ENCODE peak calls at places on chromosomes 11 and 22, in seven cellular contexts. Y is HepG2, M is hepatocyte, E is SK-N-SH, T is neuronal stem cell, X is HCT116, R is K562. P is an unnamed sample.

GRCh38 chr11:74627381-74627780 is 35.0 kb downstream of the POLD3 start:
- DNase-seq in Y (no peak), M (no peak), E (no peak), T (no peak), X (no peak), R (no peak), P (no peak)

GRCh38 chr11:115944596-115944995 is 440.4 kb upstream of the CADM1 start:
- DNase-seq in Y (no peak), M (no peak), E (no peak), T (no peak), X (no peak), R (no peak), P (no peak)

GRCh38 chr11:33266418-33267215 is 9.4 kb downstream of the HIPK3 start:
- DNase-seq in Y (peak; percentile 75), M (peak; percentile 21), E (no peak), T (no peak), X (no peak), R (no peak), P (peak; percentile 66)

GRCh38 chr11:1826552-1827094 is 8.2 kb upstream of the SYT8 start:
- DNase-seq in Y (peak; percentile 50), M (no peak), E (peak; percentile 71), T (no peak), X (no peak), R (peak; percentile 60), P (no peak)

GRCh38 chr11:75328426-75329277 is 22.8 kb downstream of the ARRB1 start:
- DNase-seq in Y (peak; percentile 78), M (peak; percentile 90), E (peak; percentile 87), T (peak; percentile 48), X (peak; percentile 35), R (peak; percentile 58), P (peak; percentile 92)

GRCh38 chr11:66045177-66045639 is 3.8 kb downstream of the GAL3ST3 start:
- DNase-seq in Y (peak; percentile 65), M (peak; percentile 91), E (peak; percentile 97), T (peak; percentile 77), X (peak; percentile 63), R (peak; percentile 94), P (peak; percentile 70)

GRCh38 chr11:64566042-64566914 is 24.7 kb upstream of the SLC22A12 start:
- DNase-seq in Y (peak; percentile 99), M (peak; percentile 90), E (peak; percentile 90), T (peak; percentile 72), X (peak; percentile 92), R (peak; percentile 77), P (peak; percentile 82)

GRCh38 chr11:1812274-1812673 is 22.5 kb upstream of the SYT8 start:
- DNase-seq in Y (no peak), M (no peak), E (no peak), T (no peak), X (no peak), R (no peak), P (no peak)

GRCh38 chr11:44530413-44531115 is 34.9 kb upstream of the CD82 start:
- DNase-seq in Y (no peak), M (no peak), E (no peak), T (no peak), X (no peak), R (peak; percentile 72), P (no peak)

GRCh38 chr11:1744879-1745700 is 5.3 kb downstream of the IFITM10 start:
- DNase-seq in Y (no peak), M (no peak), E (peak; percentile 88), T (no peak), X (no peak), R (no peak), P (no peak)

DNA sequence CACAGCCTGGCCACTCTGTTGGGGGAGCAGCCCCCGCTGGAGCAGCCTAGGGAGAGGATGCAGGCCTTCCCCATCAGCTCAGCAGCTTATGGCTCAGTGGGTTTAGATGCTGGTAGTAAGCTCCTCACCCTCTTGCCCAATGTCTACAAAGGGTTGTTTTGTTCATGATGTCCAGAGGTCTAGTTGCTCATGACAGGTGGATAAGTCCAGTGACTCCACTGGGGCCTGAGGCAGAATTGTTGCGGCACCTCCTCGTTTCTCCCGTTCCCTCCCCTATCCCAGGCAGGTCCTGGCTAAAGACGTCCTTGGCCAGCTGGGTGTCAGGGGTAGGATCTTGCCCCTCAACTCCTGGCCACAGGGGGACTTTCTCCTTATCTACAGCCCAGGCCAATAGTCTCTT is 233.5 kb upstream of the B3GAT1 start:
- DNase-seq in Y (no peak), M (no peak), E (no peak), T (no peak), X (no peak), R (no peak), P (no peak)
- H3K4me2 ChIP-seq in Y (no peak overlapping the region), M (no peak overlapping the region), E (no peak overlapping the region), T (no peak overlapping the region), X (no peak overlapping the region), R (no peak overlapping the region), P (no peak overlapping the region)

GRCh38 chr11:119336744-119337469 is 2.6 kb downstream of the RNF26 start:
- DNase-seq in Y (no peak), M (no peak), E (no peak), T (no peak), X (no peak), R (no peak), P (no peak)

GRCh38 chr11:119338318-119338890 is 2.3 kb downstream of the C1QTNF5 start:
- DNase-seq in Y (peak; percentile 57), M (peak; percentile 91), E (peak; percentile 90), T (peak; percentile 88), X (peak; percentile 39), R (peak; percentile 88), P (peak; percentile 58)

GRCh38 chr11:119335655-119336543 is 1.6 kb downstream of the RNF26 start:
- DNase-seq in Y (no peak), M (no peak), E (no peak), T (no peak), X (no peak), R (no peak), P (no peak)

GRCh38 chr11:119338946-119339580 is 1.6 kb downstream of the C1QTNF5 start:
- DNase-seq in Y (no peak), M (no peak), E (no peak), T (no peak), X (no peak), R (no peak), P (no peak)

GRCh38 chr11:119337581-119338317 is 2.9 kb downstream of the C1QTNF5 start:
- DNase-seq in Y (no peak), M (peak; percentile 85), E (peak; percentile 74), T (peak; percentile 83), X (no peak), R (peak; percentile 54), P (no peak)
- H2AFZ ChIP-seq in Y (no peak overlapping the region), M (no peak overlapping the region), E (peak overlapping the region; percentile 60), T (peak overlapping the region; percentile 18), X (no peak overlapping the region), R (no peak overlapping the region), P (no peak overlapping the region)

GRCh38 chr22:42716649-42717127 is 4.0 kb downstream of the A4GALT start:
- DNase-seq in Y (no peak), M (no peak), E (no peak), T (no peak), X (no peak), R (no peak), P (no peak)
- H3K4me2 ChIP-seq in Y (peak overlapping the region; percentile 24), M (no peak overlapping the region), E (no peak overlapping the region), T (no peak overlapping the region), X (peak overlapping the region; percentile 38), R (no peak overlapping the region), P (no peak overlapping the region)

DNA sequence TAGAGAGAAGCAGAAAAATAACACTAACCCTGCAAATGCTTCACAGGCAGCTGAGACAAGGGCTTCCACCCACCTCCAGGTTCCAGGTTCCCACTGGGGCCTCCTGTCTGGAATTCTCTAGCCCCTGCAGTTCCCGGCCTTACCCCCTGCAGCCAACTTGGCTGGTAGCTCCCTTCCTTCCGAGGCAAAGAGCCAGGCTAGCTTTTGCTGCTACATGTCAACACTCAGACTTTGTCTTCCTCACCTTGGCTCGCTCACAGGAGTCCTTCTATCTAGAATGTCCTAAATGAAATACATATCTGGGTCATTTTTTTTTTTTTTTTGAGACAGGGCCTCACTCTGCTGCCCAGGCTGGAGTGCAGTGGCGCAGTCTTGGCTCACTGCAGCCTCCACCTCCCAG is 9.9 kb upstream of the TTLL1 start:
- DNase-seq in Y (no peak), M (no peak), E (no peak), T (no peak), X (no peak), R (no peak), P (no peak)
- H2AFZ ChIP-seq in Y (no peak overlapping the region), M (no peak overlapping the region), E (no peak overlapping the region), T (no peak overlapping the region), X (no peak overlapping the region), R (no peak overlapping the region), P (no peak overlapping the region)

GRCh38 chr11:93537767-93538261 is 5.4 kb downstream of the SMCO4 start:
- DNase-seq in Y (no peak), M (peak; percentile 45), E (no peak), T (no peak), X (no peak), R (no peak), P (no peak)
- H3K4me2 ChIP-seq in Y (peak overlapping the region; percentile 8), M (peak overlapping the region; percentile 10), E (no peak overlapping the region), T (no peak overlapping the region), X (no peak overlapping the region), R (no peak overlapping the region), P (peak overlapping the region; percentile 5)

GRCh38 chr11:94134651-94135512 is 6.2 kb downstream of the PANX1 start:
- DNase-seq in Y (no peak), M (peak; percentile 50), E (no peak), T (no peak), X (no peak), R (peak; percentile 47), P (peak; percentile 24)
- H2AFZ ChIP-seq in Y (no peak overlapping the region), M (no peak overlapping the region), E (no peak overlapping the region), T (no peak overlapping the region), X (no peak overlapping the region), R (no peak overlapping the region), P (no peak overlapping the region)